ENCODE peak calls at places on chromosomes 6 and 20, in seven cellular contexts. H, J, G, I, A, B and F are unnamed samples. For H3K9me3, the result is how much of the 10 kb centered on the place peaks cover.

GRCh38 chr6:144284753-144285547 is at the start of gene UTRN:
- DNase-seq in I (peak), A (peak), J (peak), H (peak), B (peak), G (peak), F (peak)

GRCh38 chr20:17995967-17996819 is 27.4 kb downstream of the MGME1 start:
- DNase-seq in B (peak), A (no peak), J (peak), I (peak), G (no peak), H (peak), F (no peak)

GRCh38 chr20:49567421-49568256 is at the start of gene PTGIS:
- DNase-seq in H (no peak), I (no peak), A (peak), G (peak), J (no peak), B (no peak), F (no peak)

GRCh38 chr6:41426888-41427641 is 91.7 kb downstream of the NCR2 start:
- DNase-seq in G (peak), I (no peak), J (no peak), A (no peak), H (no peak), B (no peak), F (no peak)

GRCh38 chr6:139568157-139568955 is 193.9 kb upstream of the CITED2 start:
- DNase-seq in J (no peak), A (no peak), G (no peak), H (no peak), B (no peak), I (no peak), F (no peak)

GRCh38 chr6:133973109-133973971 is 20.3 kb downstream of the TBPL1 start:
- DNase-seq in B (no peak), I (peak), H (no peak), G (no peak), J (peak), A (no peak), F (no peak)

GRCh38 chr6:147784371-147784770 is 275.9 kb downstream of the SAMD5 start:
- DNase-seq in B (no peak), J (no peak), I (no peak), H (no peak), G (no peak), A (no peak), F (no peak)

GRCh38 chr6:70954750-70955149 is 2.1 kb downstream of the B3GAT2 start:
- DNase-seq in H (no peak), G (peak), J (no peak), I (no peak), B (no peak), A (peak), F (no peak)

GRCh38 chr6:110140650-110141049 is 38.8 kb downstream of the WASF1 start:
- DNase-seq in I (peak), G (no peak), A (no peak), B (no peak), H (no peak), J (peak), F (no peak)

GRCh38 chr6:163010145-163010544 is 282.4 kb downstream of the PACRG start:
- DNase-seq in G (no peak), H (no peak), A (no peak), B (no peak), J (no peak), I (no peak), F (no peak)

GRCh38 chr6:47009583-47009982 is 32.5 kb downstream of the ADGRF1 start:
- DNase-seq in G (no peak), J (no peak), B (no peak), A (no peak), H (no peak), I (no peak), F (no peak)

GRCh38 chr6:33014841-33015634 is 5.6 kb upstream of the HLA-DOA start:
- DNase-seq in A (peak), I (peak), H (peak), J (peak), G (no peak), B (peak), F (no peak)

GRCh38 chr6:3532296-3532916 is 75.6 kb upstream of the SLC22A23 start:
- DNase-seq in G (peak), B (no peak), I (no peak), J (no peak), H (no peak), A (no peak), F (no peak)
- H3K9me3 ChIP-seq in G (under half), B (under half), I (under half), J (under half), H (under half), A (under half), F (under half)

GRCh38 chr6:100458841-100459154 is 5.9 kb downstream of the SIM1 start:
- DNase-seq in I (no peak), A (no peak), B (no peak), H (no peak), G (no peak), J (no peak), F (no peak)
- H3K4me3 ChIP-seq in I (no peak), A (no peak), B (no peak), H (no peak), G (peak), J (no peak), F (no peak)

GRCh38 chr6:43824741-43825064 is 54.7 kb downstream of the VEGFA start:
- DNase-seq in A (no peak), G (no peak), B (no peak), H (no peak), I (no peak), J (no peak), F (no peak)

GRCh38 chr6:43825187-43826115 is 55.4 kb downstream of the VEGFA start:
- DNase-seq in B (no peak), I (no peak), A (peak), J (no peak), G (no peak), H (no peak), F (no peak)

GRCh38 chr6:43826739-43827138 is 56.7 kb downstream of the VEGFA start:
- DNase-seq in J (no peak), B (no peak), H (no peak), A (peak), I (no peak), G (no peak), F (no peak)

GRCh38 chr6:43823390-43823789 is 53.4 kb downstream of the VEGFA start:
- DNase-seq in I (no peak), G (no peak), H (no peak), A (peak), B (no peak), J (no peak), F (no peak)

GRCh38 chr6:43823879-43824740 is 54.1 kb downstream of the VEGFA start:
- DNase-seq in B (no peak), A (peak), G (no peak), J (no peak), H (no peak), I (no peak), F (no peak)
- H3K27ac ChIP-seq in B (no peak), A (no peak), G (no peak), J (no peak), H (no peak), I (no peak), F (no peak)

GRCh38 chr6:91055959-91056358 is 469.1 kb upstream of the MAP3K7 start:
- DNase-seq in A (no peak), J (no peak), G (no peak), B (no peak), H (no peak), I (no peak), F (no peak)
- H3K9me3 ChIP-seq in A (under half), J (under half), G (under half), B (under half), H (under half), I (under half), F (under half)

DNA sequence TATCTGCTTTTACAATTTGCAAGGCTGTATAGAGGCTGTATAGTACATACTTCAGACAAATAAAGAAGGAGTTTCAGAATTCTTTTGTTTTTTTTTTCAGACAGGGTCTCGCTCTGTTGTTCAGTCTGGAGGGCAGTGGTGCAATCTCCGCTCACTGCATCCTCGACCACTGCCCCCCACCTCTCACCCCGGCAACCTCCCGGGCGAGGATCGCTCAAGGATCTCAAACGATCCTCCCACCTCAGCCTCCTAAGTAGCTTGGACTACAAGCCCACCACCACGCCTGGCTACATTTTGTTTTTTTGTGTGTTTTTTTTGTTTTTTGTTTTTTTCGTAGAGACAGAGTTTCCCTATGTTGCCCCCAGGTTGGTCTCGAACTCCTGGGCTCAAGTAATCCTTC is 1.8 kb downstream of the FASTKD5 start:
- DNase-seq in J (no peak), A (peak), B (no peak), G (no peak), I (no peak), H (no peak), F (no peak)
- H3K4me3 ChIP-seq in J (no peak), A (no peak), B (no peak), G (no peak), I (peak), H (no peak), F (peak)

DNA sequence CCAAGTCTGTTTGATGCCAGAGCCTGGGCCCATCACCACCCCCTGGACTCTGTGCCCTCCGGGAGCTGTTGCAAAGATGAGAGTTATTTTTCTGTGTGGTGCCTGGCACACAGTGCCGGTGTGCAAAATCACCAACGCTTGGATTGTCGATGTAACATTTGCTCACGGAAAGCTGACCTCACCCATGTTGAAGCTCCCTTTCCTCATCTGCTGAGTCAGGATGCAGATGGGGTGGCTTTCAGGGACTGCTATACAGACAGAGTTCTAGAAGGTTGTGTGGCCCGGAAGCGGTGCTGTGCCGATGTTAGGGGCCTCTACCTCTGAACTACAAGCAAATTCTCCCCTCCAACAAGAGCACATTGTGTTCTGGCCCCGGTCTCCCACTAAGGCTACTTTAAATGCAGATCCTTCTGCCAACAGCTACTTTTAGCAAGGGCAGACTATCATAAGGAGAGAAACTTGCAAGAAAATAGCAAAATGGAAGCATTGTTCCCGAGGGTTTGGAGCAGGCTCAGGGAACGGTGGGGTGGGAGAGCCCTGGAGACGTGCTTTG is 34.0 kb downstream of the EYA2 start:
- DNase-seq in G (no peak), B (no peak), I (peak), H (no peak), A (no peak), J (peak), F (no peak)
- H3K27ac ChIP-seq in G (no peak), B (no peak), I (no peak), H (no peak), A (peak), J (no peak), F (no peak)